ENCODE peak calls at places on chromosomes 3 and 15, in seven cellular contexts. B is colonic mucosa; Z is brain microvascular endothelial cell; S is upper lobe of right lung; Q is PC-9; N is CD8-positive, alpha-beta T cell; K is ovary. D is an unnamed sample.

GRCh38 chr3:58151637-58152036 is 59.1 kb downstream of the DNASE1L3 start:
- DNase-seq in B (no peak), Z (no peak), S (no peak), Q (no peak), N (no peak), K (no peak), D (no peak)

GRCh38 chr3:185153861-185154629 is 1.2 kb upstream of the C3orf70 start:
- DNase-seq in B (no peak), Z (no peak), S (no peak), Q (no peak), N (no peak), K (no peak), D (no peak)

GRCh38 chr3:101950985-101951733 is 101.8 kb downstream of the NFKBIZ start:
- DNase-seq in B (no peak), Z (no peak), S (no peak), Q (peak; percentile 25), N (no peak), K (no peak), D (no peak)

GRCh38 chr3:31384117-31384516 is 148.6 kb upstream of the STT3B start:
- DNase-seq in B (no peak), Z (peak; percentile 33), S (no peak), Q (no peak), N (no peak), K (no peak), D (no peak)

GRCh38 chr3:183930069-183930468 is 45.4 kb upstream of the PARL start:
- DNase-seq in B (peak; percentile 84), Z (no peak), S (no peak), Q (no peak), N (no peak), K (no peak), D (no peak)

GRCh38 chr3:183576487-183577107 is 21.1 kb upstream of the KLHL6 start:
- DNase-seq in B (no peak), Z (peak; percentile 23), S (no peak), Q (no peak), N (no peak), K (peak; percentile 52), D (no peak)

GRCh38 chr3:186277268-186277909 is 84.6 kb downstream of the DGKG start:
- DNase-seq in B (no peak), Z (peak; percentile 56), S (no peak), Q (peak; percentile 50), N (no peak), K (no peak), D (no peak)

GRCh38 chr3:69143605-69144004 is 21.2 kb upstream of the LMOD3 start:
- DNase-seq in B (no peak), Z (no peak), S (no peak), Q (peak; percentile 3), N (no peak), K (no peak), D (no peak)

GRCh38 chr3:107062787-107063186 is 314.5 kb upstream of the CCDC54 start:
- DNase-seq in B (no peak), Z (no peak), S (no peak), Q (no peak), N (no peak), K (no peak), D (no peak)

GRCh38 chr3:121998030-121998580 is 23.9 kb downstream of the ILDR1 start:
- DNase-seq in B (no peak), Z (peak; percentile 40), S (no peak), Q (no peak), N (no peak), K (no peak), D (no peak)

GRCh38 chr3:173644086-173645082 is 246.8 kb downstream of the NLGN1 start:
- DNase-seq in B (no peak), Z (no peak), S (no peak), Q (no peak), N (no peak), K (no peak), D (no peak)

GRCh38 chr3:69324362-69325025 is 61.4 kb downstream of the FRMD4B start:
- DNase-seq in B (no peak), Z (no peak), S (no peak), Q (no peak), N (no peak), K (no peak), D (no peak)

GRCh38 chr3:61681636-61682035 is 120.3 kb downstream of the PTPRG start:
- DNase-seq in B (no peak), Z (no peak), S (no peak), Q (no peak), N (no peak), K (no peak), D (no peak)

GRCh38 chr3:193946945-193947344 is 189.0 kb upstream of the HES1 start:
- DNase-seq in B (peak; percentile 16), Z (no peak), S (no peak), Q (peak; percentile 83), N (no peak), K (no peak), D (no peak)

GRCh38 chr3:195052939-195053338 is 218.0 kb downstream of the XXYLT1 start:
- DNase-seq in B (no peak), Z (no peak), S (no peak), Q (no peak), N (no peak), K (no peak), D (no peak)

DNA sequence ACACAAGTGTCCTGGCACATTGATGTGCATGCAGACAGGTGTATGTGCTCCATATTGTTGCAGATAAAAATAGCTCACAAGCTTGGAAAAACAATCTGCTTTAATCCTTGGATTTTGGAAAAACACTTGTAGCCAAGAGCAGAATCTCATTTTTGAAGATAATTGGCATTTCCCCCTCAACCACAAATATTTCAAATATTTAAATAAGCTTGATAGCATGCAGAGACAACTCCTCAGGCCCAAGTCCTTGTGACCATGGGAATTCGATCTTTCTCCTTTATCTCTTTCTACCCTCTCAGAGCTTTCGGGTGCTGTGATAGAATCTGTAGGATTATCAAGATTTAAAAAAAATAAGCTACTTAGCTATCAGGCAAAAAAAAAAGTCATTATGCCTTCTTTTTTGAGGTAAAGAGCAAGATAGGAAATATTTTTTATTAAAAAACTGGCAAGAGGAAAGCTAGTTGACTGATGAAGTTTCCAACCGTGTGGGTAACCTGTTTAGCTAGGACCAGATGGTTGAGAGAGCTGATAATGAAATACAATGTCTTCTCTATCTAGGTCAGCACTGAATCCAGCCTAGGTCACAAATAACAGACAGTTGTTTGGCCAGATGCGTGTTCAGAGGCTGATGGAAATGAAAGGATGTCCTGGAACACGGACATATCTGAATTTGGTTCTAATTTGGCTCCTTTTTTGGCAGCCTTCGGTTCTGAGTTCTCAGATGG is 54.9 kb upstream of the SNRK start:
- DNase-seq in B (no peak), Z (peak; percentile 33), S (no peak), Q (no peak), N (no peak), K (no peak), D (no peak)
- H3K27ac ChIP-seq in B (no peak overlapping the region), Z (no peak overlapping the region), S (no peak overlapping the region), Q (no peak overlapping the region), N (no peak overlapping the region), K (no peak overlapping the region), D (no peak overlapping the region)

DNA sequence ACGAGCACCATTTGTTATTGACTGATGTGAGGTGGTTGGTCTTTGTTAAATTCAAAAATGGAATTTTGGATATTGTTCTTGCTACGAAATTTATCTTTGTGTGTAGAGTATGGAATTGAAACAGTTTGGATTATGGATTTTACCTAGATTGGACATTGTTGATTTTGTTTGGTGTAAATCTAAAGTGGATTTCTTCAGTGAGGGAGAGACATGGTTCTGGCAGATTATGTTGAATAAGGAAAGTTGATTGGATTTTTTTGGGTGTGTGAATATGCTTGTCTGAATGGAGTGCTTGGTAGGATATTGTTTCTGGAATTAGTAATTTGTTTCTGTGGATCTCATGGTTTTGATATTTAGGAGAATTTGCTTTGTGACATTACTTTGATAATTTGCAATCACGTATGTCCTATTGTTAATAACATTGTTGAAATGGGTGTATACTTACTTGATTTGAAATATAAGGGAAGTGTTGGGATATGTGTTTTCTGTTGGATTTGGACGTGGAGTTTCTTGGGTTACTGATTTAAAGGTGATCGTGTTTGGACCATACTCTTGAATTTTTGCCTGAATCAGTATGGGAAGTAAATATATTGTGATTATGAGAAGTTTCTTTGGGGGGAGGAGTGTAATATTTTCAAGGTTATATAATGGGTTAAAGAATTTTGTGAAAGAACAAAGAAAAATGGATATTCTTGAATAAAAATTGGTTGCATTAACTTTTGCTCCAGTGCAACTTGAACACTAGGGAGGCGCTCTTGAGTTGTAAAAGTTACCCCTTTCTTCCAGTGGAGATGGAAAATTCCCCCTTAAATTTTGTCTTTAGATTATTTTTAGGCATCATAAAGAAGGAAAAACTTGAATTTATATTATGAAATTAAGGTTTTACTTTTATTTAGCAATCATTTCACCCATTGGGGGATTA is 875 bp upstream of the CHD2 start:
- DNase-seq in B (no peak), Z (no peak), S (no peak), Q (no peak), N (no peak), K (no peak), D (no peak)
- H3K36me3 ChIP-seq in B (no peaks in the 10 kb centered on the region), Z (peaks cover 26% of the 10 kb centered on the region), S (peaks cover 41% of the 10 kb centered on the region), Q (peaks cover 80% of the 10 kb centered on the region), N (peaks cover 9% of the 10 kb centered on the region), K (no peaks in the 10 kb centered on the region), D (no peaks in the 10 kb centered on the region)

GRCh38 chr3:150912501-150912900 is 7.3 kb upstream of the MINDY4B start:
- DNase-seq in B (no peak), Z (no peak), S (no peak), Q (no peak), N (no peak), K (no peak), D (no peak)
- H3K27me3 ChIP-seq in B (no peaks in the 10 kb centered on the region), Z (peaks cover 14% of the 10 kb centered on the region), S (no peaks in the 10 kb centered on the region), Q (peaks cover 10% of the 10 kb centered on the region), N (no peaks in the 10 kb centered on the region), K (no peaks in the 10 kb centered on the region), D (no peaks in the 10 kb centered on the region)

DNA sequence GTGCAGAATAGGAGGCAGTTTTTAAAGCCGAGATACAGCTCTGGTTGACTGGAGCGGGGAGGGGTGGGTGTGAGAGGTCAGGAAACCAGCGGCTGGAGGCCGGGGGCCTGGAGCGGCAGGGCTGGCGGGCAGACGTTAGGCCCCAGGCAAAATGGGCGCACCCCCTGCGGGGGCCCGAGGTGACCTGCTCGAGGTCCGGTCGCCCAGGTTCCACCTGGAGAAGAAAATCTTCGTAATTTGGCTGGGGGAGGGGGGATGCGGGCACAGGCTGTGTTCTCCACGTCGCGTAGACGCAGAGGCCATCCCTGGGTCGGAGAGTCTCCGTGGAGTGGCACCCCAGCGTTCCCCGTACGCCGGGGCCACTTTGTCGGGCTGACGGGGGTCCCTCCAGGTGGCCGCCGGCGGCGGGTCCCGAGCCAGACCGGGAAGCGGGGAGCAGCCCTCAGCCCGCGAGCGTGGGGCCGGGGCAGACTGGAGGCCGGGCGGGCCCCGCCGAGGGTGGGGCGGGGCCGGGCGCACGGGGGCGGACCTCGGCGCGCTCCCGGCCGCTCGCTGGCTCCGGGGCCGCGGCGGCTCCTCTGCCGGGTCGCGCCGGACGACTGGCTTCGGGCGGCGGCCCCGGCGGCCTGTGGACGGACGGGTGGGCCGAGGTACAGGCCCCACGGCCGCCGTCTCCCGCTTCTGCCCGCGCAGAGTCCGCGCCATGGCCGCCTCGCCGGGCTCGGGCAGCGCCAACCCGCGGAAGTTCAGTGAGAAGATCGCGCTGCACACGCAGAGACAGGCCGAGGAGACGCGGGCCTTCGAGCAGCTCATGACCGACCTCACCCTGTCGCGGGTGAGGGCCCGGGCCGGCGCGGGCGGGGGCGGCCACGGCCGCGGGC is at the start of gene CRTC3:
- DNase-seq in B (peak; percentile 57), Z (peak; percentile 23), S (peak; percentile 84), Q (peak; percentile 51), N (peak; percentile 41), K (peak; percentile 56), D (peak; percentile 20)
- H3K27ac ChIP-seq in B (peak within 1 kb of the TSS; percentile 85), Z (peak within 1 kb of the TSS; percentile 56), S (peak within 1 kb of the TSS; percentile 90), Q (no peak within 1 kb of the TSS), N (peak within 1 kb of the TSS; percentile 64), K (peak within 1 kb of the TSS; percentile 97), D (peak within 1 kb of the TSS; percentile 91)

DNA sequence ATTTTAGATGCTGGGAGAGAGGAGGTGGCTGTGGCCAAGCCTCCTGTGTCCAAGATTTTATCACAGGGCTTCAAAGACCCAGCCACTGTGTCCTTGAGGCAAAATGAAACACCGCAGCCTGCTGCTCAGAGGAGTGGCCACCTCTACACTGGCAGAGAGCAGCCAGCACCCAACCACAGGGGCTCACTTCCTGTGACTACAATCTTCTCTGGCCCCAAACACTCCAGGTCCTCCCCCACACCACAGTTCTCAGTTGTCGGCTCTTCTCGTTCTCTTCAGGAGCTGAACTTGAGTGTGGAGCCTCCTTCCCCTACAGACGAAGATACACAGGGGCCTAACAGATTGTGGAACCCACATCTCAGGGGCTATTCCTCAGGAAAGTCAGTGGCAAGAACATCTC is 45.6 kb downstream of the CDAN1 start:
- DNase-seq in B (no peak), Z (no peak), S (no peak), Q (no peak), N (no peak), K (no peak), D (no peak)
- H3K36me3 ChIP-seq in B (no peaks in the 10 kb centered on the region), Z (peaks cover 2% of the 10 kb centered on the region), S (peaks cover 46% of the 10 kb centered on the region), Q (no peaks in the 10 kb centered on the region), N (no peaks in the 10 kb centered on the region), K (no peaks in the 10 kb centered on the region), D (no peaks in the 10 kb centered on the region)

D was measured in breast epithelium.